ENCODE peak calls at places on chromosomes 6 and 20, in eight cellular contexts. F is stimulated activated naive CD8-positive, alpha-beta T cell treated with anti-CD3 and anti-CD28 coated beads, Interleukin-15, Interleukin-2, amounts not matched to agents 100 U/mL and 50 U/mL, for 24 hours; X is lung microvascular endothelial cell; D is NAMALWA; L is cardiac fibroblast; U is heart left ventricle; A is activated naive CD4-positive, alpha-beta T cell treated with anti-CD3 and anti-CD28 coated beads, Interleukin-2, amount 50 U/mL, for 72 hours; C is A549. Q is an unnamed sample.

GRCh38 chr6:11848852-11849731 is 70.5 kb upstream of the ADTRP start:
- DNase-seq in A (no peak), X (peak), U (no peak), C (no peak), L (peak), D (no peak), F (no peak), Q (no peak)

GRCh38 chr6:139981066-139981624 is 606.7 kb upstream of the CITED2 start:
- DNase-seq in U (no peak), D (no peak), L (no peak), A (no peak), C (no peak), F (no peak), X (no peak), Q (no peak)

GRCh38 chr6:158669145-158670035 is 19.5 kb downstream of the SYTL3 start:
- DNase-seq in F (no peak), A (no peak), U (no peak), L (no peak), X (no peak), D (no peak), C (no peak), Q (no peak)

GRCh38 chr6:104404377-104404776 is 455.3 kb downstream of the HACE1 start:
- DNase-seq in C (no peak), X (no peak), D (peak), L (peak), F (no peak), U (no peak), A (no peak), Q (no peak)

GRCh38 chr6:150149146-150149545 is 6.3 kb downstream of the PPP1R14C start:
- DNase-seq in F (no peak), A (no peak), X (no peak), L (no peak), D (no peak), C (no peak), U (no peak), Q (no peak)

GRCh38 chr6:38955876-38956275 is 92.7 kb upstream of the GLP1R start:
- DNase-seq in U (no peak), X (no peak), C (no peak), L (no peak), F (no peak), D (no peak), A (no peak), Q (no peak)

GRCh38 chr20:57964011-57964862 is 254.4 kb upstream of the PMEPA1 start:
- DNase-seq in L (no peak), F (no peak), A (no peak), C (no peak), X (no peak), U (no peak), D (no peak), Q (no peak)

GRCh38 chr20:31819083-31819784 is at the start of gene MYLK2:
- DNase-seq in D (no peak), A (no peak), L (no peak), F (no peak), X (no peak), U (peak), C (no peak), Q (no peak)

GRCh38 chr6:32895006-32895345 is 41.0 kb downstream of the PSMB9 start:
- DNase-seq in X (no peak), F (no peak), A (no peak), U (no peak), D (no peak), C (no peak), L (no peak), Q (no peak)

Q was measured in suprapubic skin.